ENCODE peak calls at places on chromosomes 3 and 15, in seven cellular contexts. A, K, J, Y, V, E and G are unnamed samples.

GRCh38 chr3:170414202-170414663 is 4.4 kb upstream of the CLDN11 start:
- DNase-seq in A (peak; percentile 86), K (peak; percentile 82), J (peak; percentile 93), Y (peak; percentile 54), V (no peak), E (no peak), G (peak; percentile 34)

GRCh38 chr15:86915811-86916331 is 836.2 kb downstream of the AGBL1 start:
- DNase-seq in A (peak; percentile 87), K (peak; percentile 88), J (peak; percentile 13), Y (peak; percentile 56), V (peak; percentile 55), E (no peak), G (no peak)

GRCh38 chr3:19940643-19941042 is 6.3 kb upstream of the RAB5A start:
- DNase-seq in A (no peak), K (no peak), J (no peak), Y (no peak), V (no peak), E (no peak), G (no peak)

GRCh38 chr15:81160312-81161214 is 26.5 kb downstream of the CFAP161 start:
- DNase-seq in A (no peak), K (no peak), J (peak; percentile 95), Y (no peak), V (no peak), E (no peak), G (no peak)

GRCh38 chr15:29859293-29859692 is 37.0 kb upstream of the TJP1 start:
- DNase-seq in A (no peak), K (no peak), J (no peak), Y (no peak), V (no peak), E (no peak), G (no peak)

GRCh38 chr3:109195812-109196211 is 59.3 kb downstream of the C3orf85 start:
- DNase-seq in A (peak; percentile 66), K (peak; percentile 57), J (no peak), Y (no peak), V (no peak), E (no peak), G (no peak)

GRCh38 chr15:65362491-65362890 is 15.3 kb downstream of the IGDCC3 start:
- DNase-seq in A (no peak), K (no peak), J (no peak), Y (no peak), V (no peak), E (no peak), G (no peak)

GRCh38 chr3:133928903-133929607 is 33.4 kb upstream of the RAB6B start:
- DNase-seq in A (no peak), K (no peak), J (no peak), Y (no peak), V (no peak), E (no peak), G (peak; percentile 30)

GRCh38 chr15:68230157-68231100 is 901 bp upstream of the CLN6 start:
- DNase-seq in A (peak; percentile 18), K (no peak), J (peak; percentile 10), Y (no peak), V (no peak), E (no peak), G (peak; percentile 86)

GRCh38 chr15:39124925-39125625 is 455.8 kb upstream of the THBS1 start:
- DNase-seq in A (peak; percentile 37), K (no peak), J (peak; percentile 68), Y (no peak), V (no peak), E (no peak), G (no peak)

GRCh38 chr3:194101592-194102432 is 34.1 kb upstream of the HES1 start:
- DNase-seq in A (no peak), K (no peak), J (no peak), Y (no peak), V (no peak), E (no peak), G (no peak)

GRCh38 chr3:12993623-12994356 is 79.4 kb downstream of the IQSEC1 start:
- DNase-seq in A (peak; percentile 40), K (peak; percentile 63), J (no peak), Y (no peak), V (peak; percentile 55), E (no peak), G (peak; percentile 55)

DNA sequence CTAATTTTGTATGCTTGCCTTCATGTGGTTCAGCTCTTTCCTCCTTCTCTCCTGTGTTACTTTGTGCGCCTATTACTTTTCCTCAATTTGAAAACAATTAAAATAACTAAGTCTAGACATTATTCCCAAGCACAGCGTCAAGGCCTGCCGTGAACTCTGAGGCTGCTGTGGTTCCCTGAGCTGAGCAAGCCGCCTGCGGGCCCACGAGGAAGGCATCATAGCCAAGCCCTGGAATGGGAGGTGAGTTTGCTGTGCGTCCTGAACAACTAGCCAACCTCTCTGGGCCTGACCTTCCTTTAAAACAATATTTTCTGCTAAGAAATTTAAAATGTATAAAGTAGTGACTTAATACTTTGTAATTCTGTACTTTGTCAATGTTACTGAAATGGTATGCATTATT is 327.2 kb downstream of the OCA2 start:
- DNase-seq in A (no peak), K (no peak), J (no peak), Y (no peak), V (no peak), E (no peak), G (no peak)
- H4K8ac ChIP-seq in A (no peak overlapping the region), K (no peak overlapping the region), J (no peak overlapping the region), Y (no peak overlapping the region), V (no peak overlapping the region), E (no peak overlapping the region), G (no peak overlapping the region)

DNA sequence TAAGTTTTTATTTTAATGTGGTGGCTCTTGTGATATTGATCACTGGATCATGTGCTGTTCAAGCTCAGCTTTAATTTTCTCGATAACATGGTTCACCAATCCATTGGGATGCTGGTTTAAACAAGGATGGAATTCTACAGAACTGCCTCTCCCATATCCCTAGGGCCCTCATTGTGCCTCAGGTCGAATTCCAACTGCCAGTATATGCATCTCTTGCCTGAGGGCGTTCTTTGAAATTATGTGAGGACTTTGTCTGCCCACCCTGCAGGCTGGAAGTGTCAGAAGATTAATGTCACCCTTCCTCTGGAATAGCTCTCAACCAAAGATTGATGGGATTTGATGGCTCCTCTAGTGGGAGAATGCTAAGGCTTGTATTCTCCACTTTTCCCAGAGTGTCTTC is 175.6 kb upstream of the GALNT15 start:
- DNase-seq in A (no peak), K (no peak), J (no peak), Y (no peak), V (no peak), E (no peak), G (peak; percentile 90)
- H4K8ac ChIP-seq in A (no peak overlapping the region), K (no peak overlapping the region), J (no peak overlapping the region), Y (no peak overlapping the region), V (no peak overlapping the region), E (no peak overlapping the region), G (no peak overlapping the region)

DNA sequence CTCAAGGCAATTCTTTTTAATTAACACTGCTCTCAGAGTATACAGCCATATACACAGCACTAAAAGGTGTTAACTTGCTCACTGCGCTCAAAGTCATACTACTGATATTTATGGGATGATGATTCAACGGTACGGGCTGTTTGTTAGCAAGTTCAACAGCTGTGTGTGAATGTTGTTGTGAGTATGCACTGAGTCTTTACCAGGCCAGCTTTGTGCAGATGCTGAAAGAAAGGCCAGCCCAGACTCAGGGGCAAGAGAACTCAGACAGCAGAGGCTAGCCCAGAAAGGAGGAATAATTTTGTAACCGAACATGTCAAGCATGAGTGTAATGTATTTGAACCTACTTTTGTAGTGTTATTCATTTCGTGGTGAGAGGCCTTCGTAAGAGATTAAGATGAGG is 229.8 kb downstream of the IL5RA start:
- DNase-seq in A (peak; percentile 32), K (peak; percentile 3), J (no peak), Y (no peak), V (no peak), E (no peak), G (no peak)
- H4K8ac ChIP-seq in A (no peak overlapping the region), K (no peak overlapping the region), J (no peak overlapping the region), Y (no peak overlapping the region), V (no peak overlapping the region), E (no peak overlapping the region), G (no peak overlapping the region)

DNA sequence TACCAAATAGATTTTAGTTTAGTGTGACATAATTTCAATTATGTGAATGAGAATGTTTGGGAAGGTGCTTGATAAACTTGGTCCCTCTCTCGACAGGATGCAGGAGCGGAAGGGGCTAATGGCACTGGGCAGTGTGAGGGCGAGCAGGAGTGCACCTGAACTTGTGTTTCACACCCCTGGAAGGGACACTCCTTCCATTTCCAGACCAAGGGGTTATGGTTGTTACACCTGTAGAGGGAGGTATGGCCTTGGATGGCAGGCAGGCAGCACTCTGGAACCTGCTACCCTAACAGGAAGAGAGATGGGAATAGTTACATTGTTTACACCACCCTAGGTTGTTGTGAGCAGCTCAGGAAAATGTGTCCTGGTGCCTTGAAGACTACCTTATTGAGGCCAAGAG is 22.1 kb downstream of the SYNM start:
- DNase-seq in A (no peak), K (no peak), J (no peak), Y (no peak), V (no peak), E (no peak), G (no peak)
- H4K8ac ChIP-seq in A (no peak overlapping the region), K (no peak overlapping the region), J (no peak overlapping the region), Y (no peak overlapping the region), V (no peak overlapping the region), E (no peak overlapping the region), G (no peak overlapping the region)

GRCh38 chr3:108093021-108093420 is 2.2 kb upstream of the CD47 start:
- DNase-seq in A (no peak), K (no peak), J (no peak), Y (no peak), V (no peak), E (no peak), G (no peak)
- H4K8ac ChIP-seq in A (no peak overlapping the region), K (no peak overlapping the region), J (no peak overlapping the region), Y (no peak overlapping the region), V (no peak overlapping the region), E (no peak overlapping the region), G (no peak overlapping the region)

GRCh38 chr15:70160803-70161565 is 63.3 kb upstream of the TLE3 start:
- DNase-seq in A (no peak), K (no peak), J (no peak), Y (no peak), V (no peak), E (no peak), G (no peak)

GRCh38 chr15:70158309-70158995 is 60.7 kb upstream of the TLE3 start:
- DNase-seq in A (no peak), K (no peak), J (no peak), Y (no peak), V (no peak), E (no peak), G (no peak)

GRCh38 chr15:70160267-70160666 is 62.5 kb upstream of the TLE3 start:
- DNase-seq in A (peak; percentile 82), K (no peak), J (no peak), Y (no peak), V (no peak), E (no peak), G (peak; percentile 32)

GRCh38 chr15:70158996-70159355 is 61.3 kb upstream of the TLE3 start:
- DNase-seq in A (no peak), K (no peak), J (no peak), Y (no peak), V (no peak), E (no peak), G (no peak)

GRCh38 chr15:70159397-70160009 is 61.8 kb upstream of the TLE3 start:
- DNase-seq in A (no peak), K (no peak), J (no peak), Y (no peak), V (no peak), E (no peak), G (no peak)
- H4K8ac ChIP-seq in A (no peak overlapping the region), K (no peak overlapping the region), J (no peak overlapping the region), Y (no peak overlapping the region), V (no peak overlapping the region), E (no peak overlapping the region), G (no peak overlapping the region)